ENCODE peak calls at places on chromosome 14, in nine cellular contexts. One of them, this sample, is unnamed.

GRCh38 chr14:93959239-93960107 is 16.9 kb downstream of the ASB2 start:
- DNase-seq in K562: peak
- DNase-seq in mammary epithelial cell: peak
- DNase-seq in hepatocyte: peak
- DNase-seq in neural progenitor cell: no peak
- DNase-seq in endothelial cell of umbilical vein: peak
- DNase-seq in HepG2: peak
- DNase-seq in GM23338: peak
- DNase-seq in MM.1S: peak
- DNase-seq in this sample: peak

GRCh38 chr14:94029671-94030203 is 3.6 kb downstream of the OTUB2 start:
- DNase-seq in GM23338: no peak
- DNase-seq in MM.1S: no peak
- DNase-seq in K562: no peak
- DNase-seq in endothelial cell of umbilical vein: no peak
- DNase-seq in HepG2: no peak
- DNase-seq in neural progenitor cell: no peak
- DNase-seq in hepatocyte: no peak
- DNase-seq in mammary epithelial cell: no peak
- DNase-seq in this sample: no peak

GRCh38 chr14:69073925-69074324 is 79.0 kb downstream of the DCAF5 start:
- DNase-seq in HepG2: no peak
- DNase-seq in MM.1S: peak
- DNase-seq in K562: no peak
- DNase-seq in hepatocyte: no peak
- DNase-seq in GM23338: no peak
- DNase-seq in mammary epithelial cell: no peak
- DNase-seq in neural progenitor cell: no peak
- DNase-seq in endothelial cell of umbilical vein: no peak
- DNase-seq in this sample: no peak

GRCh38 chr14:100221419-100222218 is 17.3 kb upstream of the YY1 start:
- DNase-seq in endothelial cell of umbilical vein: peak
- DNase-seq in K562: peak
- DNase-seq in HepG2: peak
- DNase-seq in mammary epithelial cell: peak
- DNase-seq in hepatocyte: peak
- DNase-seq in neural progenitor cell: peak
- DNase-seq in GM23338: peak
- DNase-seq in MM.1S: peak
- DNase-seq in this sample: peak

GRCh38 chr14:64185184-64185583 is 109.0 kb downstream of the ESR2 start:
- DNase-seq in endothelial cell of umbilical vein: no peak
- DNase-seq in neural progenitor cell: no peak
- DNase-seq in mammary epithelial cell: no peak
- DNase-seq in GM23338: no peak
- DNase-seq in MM.1S: no peak
- DNase-seq in HepG2: no peak
- DNase-seq in K562: no peak
- DNase-seq in hepatocyte: no peak
- DNase-seq in this sample: no peak

GRCh38 chr14:92511472-92512247 is 1.9 kb upstream of the RIN3 start:
- DNase-seq in mammary epithelial cell: peak
- DNase-seq in MM.1S: no peak
- DNase-seq in endothelial cell of umbilical vein: peak
- DNase-seq in HepG2: no peak
- DNase-seq in GM23338: no peak
- DNase-seq in hepatocyte: peak
- DNase-seq in neural progenitor cell: no peak
- DNase-seq in K562: no peak
- DNase-seq in this sample: peak

GRCh38 chr14:45793081-45793480 is 540.1 kb upstream of the MIS18BP1 start:
- DNase-seq in hepatocyte: peak
- DNase-seq in K562: no peak
- DNase-seq in mammary epithelial cell: no peak
- DNase-seq in GM23338: no peak
- DNase-seq in endothelial cell of umbilical vein: no peak
- DNase-seq in MM.1S: no peak
- DNase-seq in neural progenitor cell: no peak
- DNase-seq in HepG2: peak
- DNase-seq in this sample: no peak

GRCh38 chr14:92945959-92946846 is 23.3 kb downstream of the CHGA start:
- DNase-seq in K562: no peak
- DNase-seq in neural progenitor cell: no peak
- DNase-seq in GM23338: no peak
- DNase-seq in hepatocyte: no peak
- DNase-seq in endothelial cell of umbilical vein: peak
- DNase-seq in MM.1S: no peak
- DNase-seq in mammary epithelial cell: peak
- DNase-seq in HepG2: no peak
- DNase-seq in this sample: peak

GRCh38 chr14:90795744-90796143 is 20.5 kb downstream of the TTC7B start:
- DNase-seq in K562: no peak
- DNase-seq in neural progenitor cell: no peak
- DNase-seq in HepG2: no peak
- DNase-seq in endothelial cell of umbilical vein: peak
- DNase-seq in GM23338: peak
- DNase-seq in hepatocyte: no peak
- DNase-seq in mammary epithelial cell: peak
- DNase-seq in MM.1S: no peak
- DNase-seq in this sample: peak

GRCh38 chr14:77615231-77616132 is 955 bp downstream of the SPTLC2 start:
- DNase-seq in K562: no peak
- DNase-seq in GM23338: peak
- DNase-seq in neural progenitor cell: peak
- DNase-seq in hepatocyte: peak
- DNase-seq in HepG2: no peak
- DNase-seq in mammary epithelial cell: peak
- DNase-seq in MM.1S: no peak
- DNase-seq in endothelial cell of umbilical vein: peak
- DNase-seq in this sample: peak

GRCh38 chr14:42459171-42459685 is 852.6 kb downstream of the LRFN5 start:
- DNase-seq in GM23338: no peak
- DNase-seq in MM.1S: no peak
- DNase-seq in neural progenitor cell: no peak
- DNase-seq in HepG2: no peak
- DNase-seq in mammary epithelial cell: no peak
- DNase-seq in K562: no peak
- DNase-seq in hepatocyte: no peak
- DNase-seq in endothelial cell of umbilical vein: no peak
- DNase-seq in this sample: no peak
- TF ChIP-seq CTCF in GM23338: no peak
- TF ChIP-seq CTCF in MM.1S: no peak
- TF ChIP-seq CTCF in neural progenitor cell: no peak
- TF ChIP-seq CTCF in HepG2: no peak
- TF ChIP-seq CTCF in mammary epithelial cell: no peak
- TF ChIP-seq CTCF in K562: no peak
- TF ChIP-seq CTCF in hepatocyte: no peak
- TF ChIP-seq CTCF in endothelial cell of umbilical vein: no peak
- TF ChIP-seq CTCF in this sample: no peak

GRCh38 chr14:40855343-40855742 is 751.3 kb upstream of the LRFN5 start:
- DNase-seq in hepatocyte: no peak
- DNase-seq in neural progenitor cell: no peak
- DNase-seq in GM23338: no peak
- DNase-seq in endothelial cell of umbilical vein: no peak
- DNase-seq in mammary epithelial cell: no peak
- DNase-seq in HepG2: no peak
- DNase-seq in K562: no peak
- DNase-seq in MM.1S: no peak
- DNase-seq in this sample: no peak
- H3K27ac ChIP-seq in hepatocyte: no peak
- H3K27ac ChIP-seq in neural progenitor cell: no peak
- H3K27ac ChIP-seq in GM23338: no peak
- H3K27ac ChIP-seq in endothelial cell of umbilical vein: no peak
- H3K27ac ChIP-seq in mammary epithelial cell: no peak
- H3K27ac ChIP-seq in HepG2: no peak
- H3K27ac ChIP-seq in K562: no peak
- H3K27ac ChIP-seq in MM.1S: no peak
- H3K27ac ChIP-seq in this sample: no peak

GRCh38 chr14:76138758-76139723 is 12.7 kb upstream of the GPATCH2L start:
- DNase-seq in mammary epithelial cell: no peak
- DNase-seq in hepatocyte: no peak
- DNase-seq in GM23338: peak
- DNase-seq in endothelial cell of umbilical vein: no peak
- DNase-seq in K562: peak
- DNase-seq in HepG2: no peak
- DNase-seq in neural progenitor cell: peak
- DNase-seq in MM.1S: no peak
- DNase-seq in this sample: no peak
- TF ChIP-seq EZH2 in mammary epithelial cell: peak
- TF ChIP-seq EZH2 in hepatocyte: peak
- TF ChIP-seq EZH2 in GM23338: peak
- TF ChIP-seq EZH2 in endothelial cell of umbilical vein: peak
- TF ChIP-seq EZH2 in K562: no peak
- TF ChIP-seq EZH2 in HepG2: no peak
- TF ChIP-seq EZH2 in neural progenitor cell: peak
- TF ChIP-seq EZH2 in MM.1S: no peak
- TF ChIP-seq EZH2 in this sample: peak

GRCh38 chr14:51872396-51872795 is 12.0 kb downstream of the GNG2 start:
- DNase-seq in hepatocyte: no peak
- DNase-seq in endothelial cell of umbilical vein: peak
- DNase-seq in neural progenitor cell: no peak
- DNase-seq in GM23338: no peak
- DNase-seq in K562: no peak
- DNase-seq in HepG2: no peak
- DNase-seq in MM.1S: no peak
- DNase-seq in mammary epithelial cell: no peak
- DNase-seq in this sample: no peak
- TF ChIP-seq CTCF in hepatocyte: no peak
- TF ChIP-seq CTCF in endothelial cell of umbilical vein: no peak
- TF ChIP-seq CTCF in neural progenitor cell: no peak
- TF ChIP-seq CTCF in GM23338: no peak
- TF ChIP-seq CTCF in K562: no peak
- TF ChIP-seq CTCF in HepG2: no peak
- TF ChIP-seq CTCF in MM.1S: no peak
- TF ChIP-seq CTCF in mammary epithelial cell: no peak
- TF ChIP-seq CTCF in this sample: no peak

GRCh38 chr14:95496690-95497241 is 19.7 kb downstream of the SYNE3 start:
- DNase-seq in endothelial cell of umbilical vein: peak
- DNase-seq in mammary epithelial cell: no peak
- DNase-seq in neural progenitor cell: no peak
- DNase-seq in GM23338: no peak
- DNase-seq in MM.1S: no peak
- DNase-seq in HepG2: no peak
- DNase-seq in hepatocyte: peak
- DNase-seq in K562: no peak
- DNase-seq in this sample: peak
- H3K27ac ChIP-seq in endothelial cell of umbilical vein: peak
- H3K27ac ChIP-seq in mammary epithelial cell: no peak
- H3K27ac ChIP-seq in neural progenitor cell: no peak
- H3K27ac ChIP-seq in GM23338: no peak
- H3K27ac ChIP-seq in MM.1S: peak
- H3K27ac ChIP-seq in HepG2: no peak
- H3K27ac ChIP-seq in hepatocyte: peak
- H3K27ac ChIP-seq in K562: no peak
- H3K27ac ChIP-seq in this sample: peak

DNA sequence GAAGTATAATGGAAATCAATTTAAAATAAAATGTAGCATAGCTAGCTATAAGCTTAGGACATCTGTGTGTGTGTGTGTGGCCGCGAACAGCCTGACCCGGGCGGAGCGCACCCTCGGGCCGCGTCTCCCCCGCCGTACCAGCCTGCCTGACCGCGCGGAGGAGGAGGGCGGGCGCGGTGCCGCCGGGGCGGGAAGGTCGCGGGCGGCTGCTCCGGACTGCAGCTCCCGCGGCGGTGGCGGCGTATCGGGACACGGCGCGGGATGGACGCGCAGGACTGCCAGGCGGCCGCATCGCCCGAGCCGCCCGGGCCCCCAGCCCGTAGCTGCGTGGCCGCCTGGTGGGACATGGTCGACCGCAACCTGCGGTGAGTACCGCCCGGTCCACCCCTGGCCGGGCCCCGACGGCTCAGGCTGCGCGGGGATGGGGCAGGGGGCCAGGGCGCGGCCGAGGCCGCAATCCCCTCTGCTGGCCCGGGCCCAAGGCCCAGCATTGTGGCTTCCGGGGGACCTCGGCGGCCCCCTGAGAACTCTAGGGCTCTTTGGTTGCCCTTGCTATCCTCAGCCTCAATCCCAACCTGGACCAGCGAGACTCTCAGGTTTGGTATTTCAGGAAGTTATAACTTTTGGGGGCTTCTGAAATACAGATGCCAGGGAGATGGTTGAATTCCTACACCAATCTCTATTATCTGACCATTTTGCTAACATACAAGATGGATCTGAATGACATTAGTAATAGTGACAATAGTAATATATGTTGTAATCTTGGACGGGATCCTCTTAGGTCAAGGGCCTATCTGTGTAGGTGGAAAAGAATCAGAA is at the start of gene ABHD12B:
- DNase-seq in hepatocyte: no peak
- DNase-seq in neural progenitor cell: peak
- DNase-seq in endothelial cell of umbilical vein: no peak
- DNase-seq in HepG2: no peak
- DNase-seq in GM23338: peak
- DNase-seq in MM.1S: no peak
- DNase-seq in K562: no peak
- DNase-seq in mammary epithelial cell: no peak
- DNase-seq in this sample: peak
- TF ChIP-seq EZH2 in hepatocyte: peak
- TF ChIP-seq EZH2 in neural progenitor cell: peak
- TF ChIP-seq EZH2 in endothelial cell of umbilical vein: peak
- TF ChIP-seq EZH2 in HepG2: no peak
- TF ChIP-seq EZH2 in GM23338: no peak
- TF ChIP-seq EZH2 in MM.1S: no peak
- TF ChIP-seq EZH2 in K562: no peak
- TF ChIP-seq EZH2 in mammary epithelial cell: peak
- TF ChIP-seq EZH2 in this sample: no peak

GRCh38 chr14:104103061-104104005 is 17.8 kb downstream of the ASPG start:
- DNase-seq in neural progenitor cell: peak
- DNase-seq in MM.1S: no peak
- DNase-seq in K562: no peak
- DNase-seq in mammary epithelial cell: no peak
- DNase-seq in GM23338: peak
- DNase-seq in HepG2: no peak
- DNase-seq in endothelial cell of umbilical vein: no peak
- DNase-seq in hepatocyte: no peak
- DNase-seq in this sample: no peak
- TF ChIP-seq CTCF in neural progenitor cell: no peak
- TF ChIP-seq CTCF in MM.1S: no peak
- TF ChIP-seq CTCF in K562: no peak
- TF ChIP-seq CTCF in mammary epithelial cell: no peak
- TF ChIP-seq CTCF in GM23338: no peak
- TF ChIP-seq CTCF in HepG2: peak
- TF ChIP-seq CTCF in endothelial cell of umbilical vein: no peak
- TF ChIP-seq CTCF in hepatocyte: no peak
- TF ChIP-seq CTCF in this sample: no peak

DNA sequence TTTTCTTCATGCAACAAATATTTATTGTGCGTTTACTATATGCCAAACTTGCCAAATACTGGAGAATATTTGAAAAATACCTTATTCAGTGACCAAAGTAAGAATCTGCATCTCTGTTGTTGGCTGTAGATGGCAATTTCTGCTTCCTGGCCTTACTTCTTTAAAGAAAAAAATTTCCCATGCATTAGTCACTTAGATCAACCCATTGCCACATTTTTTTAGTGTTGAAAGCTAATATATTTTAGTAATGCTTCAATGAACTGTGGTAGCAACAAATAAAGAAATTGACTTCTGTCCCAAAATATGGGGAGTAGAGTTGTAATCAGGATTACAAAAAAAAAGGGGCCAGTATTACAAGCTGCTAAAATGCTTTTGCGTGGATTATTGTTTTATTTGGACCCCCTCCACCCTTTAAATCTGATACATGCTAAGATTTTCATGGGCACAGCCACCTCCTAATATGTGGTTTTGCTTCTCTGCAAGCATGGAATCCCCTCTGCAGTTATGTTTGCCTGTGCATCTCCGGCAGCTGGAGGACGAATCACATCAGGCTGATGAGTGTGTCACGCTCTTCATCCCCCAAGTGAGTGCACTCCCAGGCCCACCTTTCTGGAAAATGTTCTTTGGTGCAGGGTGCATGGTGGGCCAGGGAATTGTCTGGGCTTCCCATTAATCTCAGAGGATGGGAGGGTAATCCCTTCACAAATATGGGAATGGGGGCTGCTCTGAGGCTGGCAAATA is 38.1 kb upstream of the PTCSC3 start:
- DNase-seq in neural progenitor cell: peak
- DNase-seq in mammary epithelial cell: no peak
- DNase-seq in hepatocyte: no peak
- DNase-seq in endothelial cell of umbilical vein: no peak
- DNase-seq in MM.1S: no peak
- DNase-seq in HepG2: no peak
- DNase-seq in K562: no peak
- DNase-seq in GM23338: no peak
- DNase-seq in this sample: peak
- H3K27ac ChIP-seq in neural progenitor cell: peak
- H3K27ac ChIP-seq in mammary epithelial cell: no peak
- H3K27ac ChIP-seq in hepatocyte: no peak
- H3K27ac ChIP-seq in endothelial cell of umbilical vein: no peak
- H3K27ac ChIP-seq in MM.1S: no peak
- H3K27ac ChIP-seq in HepG2: no peak
- H3K27ac ChIP-seq in K562: no peak
- H3K27ac ChIP-seq in GM23338: no peak
- H3K27ac ChIP-seq in this sample: no peak

This sample was measured in fibroblast of lung.